ENCODE peak calls at places on chromosomes 12 and 14, in nine cellular contexts. S is cardiac fibroblast, D is IMR-90, V is lower lobe of right lung, R is fibroblast of lung, F is upper lobe of right lung, C is psoas muscle, Q is OCI-LY7, X is astrocyte of the spinal cord. P is an unnamed sample.

GRCh38 chr12:131222271-131223139 is 268.8 kb downstream of the ADGRD1 start:
- DNase-seq in X (no peak), S (no peak), C (no peak), Q (no peak), V (no peak), D (no peak), R (no peak), F (peak; percentile 59), P (no peak)

GRCh38 chr14:78985668-78986073 is 815.5 kb downstream of the NRXN3 start:
- DNase-seq in C (no peak), F (no peak), Q (no peak), V (no peak), R (peak; percentile 77), S (no peak), X (peak; percentile 96), D (no peak), P (peak; percentile 64)

GRCh38 chr12:121926874-121927706 is 8.7 kb downstream of the CFAP251 start:
- DNase-seq in C (no peak), S (no peak), V (no peak), Q (peak; percentile 72), F (no peak), X (no peak), R (no peak), D (no peak), P (no peak)

GRCh38 chr14:97442363-97442762 is 645.2 kb downstream of the VRK1 start:
- DNase-seq in R (no peak), V (no peak), Q (no peak), D (no peak), S (no peak), X (no peak), F (no peak), C (no peak), P (no peak)

GRCh38 chr12:40515041-40515825 is 177.0 kb upstream of the CNTN1 start:
- DNase-seq in X (peak; percentile 18), S (no peak), R (peak; percentile 5), V (no peak), D (no peak), F (no peak), C (no peak), Q (no peak), P (peak; percentile 37)

GRCh38 chr12:100268835-100269564 is 2.0 kb downstream of the SCYL2 start:
- DNase-seq in Q (no peak), C (no peak), S (peak; percentile 22), D (peak; percentile 15), X (peak; percentile 13), F (no peak), V (no peak), R (peak; percentile 50), P (peak; percentile 26)

GRCh38 chr12:130827432-130827831 is 11.6 kb downstream of the STX2 start:
- DNase-seq in V (no peak), R (no peak), C (no peak), S (peak; percentile 5), F (no peak), Q (no peak), D (no peak), X (no peak), P (no peak)

GRCh38 chr14:48973136-48973535 is 613.0 kb downstream of the RPS29 start:
- DNase-seq in F (no peak), C (no peak), X (peak; percentile 38), Q (no peak), S (peak; percentile 37), V (no peak), D (peak; percentile 70), R (peak; percentile 77), P (no peak)

GRCh38 chr14:30610719-30611388 is 11.3 kb upstream of the SCFD1 start:
- DNase-seq in C (no peak), F (no peak), X (peak; percentile 80), S (peak; percentile 86), D (peak; percentile 81), R (peak; percentile 72), V (peak; percentile 58), Q (peak; percentile 18), P (peak; percentile 84)

GRCh38 chr12:78977463-78977862 is 112.9 kb downstream of the SYT1 start:
- DNase-seq in X (no peak), R (peak; percentile 12), D (no peak), V (no peak), F (no peak), Q (no peak), S (no peak), C (no peak), P (peak; percentile 17)

GRCh38 chr12:27808831-27809230 is 28.8 kb upstream of the MANSC4 start:
- DNase-seq in Q (no peak), C (no peak), D (no peak), F (no peak), V (no peak), R (no peak), S (no peak), X (no peak), P (no peak)

GRCh38 chr12:52710744-52711143 is 7.4 kb upstream of the KRT77 start:
- DNase-seq in S (no peak), D (no peak), Q (peak; percentile 28), C (no peak), F (no peak), R (no peak), X (no peak), V (no peak), P (no peak)

GRCh38 chr14:104515059-104515810 is 64.3 kb upstream of the C14orf180 start:
- DNase-seq in Q (no peak), C (no peak), D (no peak), X (no peak), S (no peak), V (no peak), R (no peak), F (no peak), P (no peak)

GRCh38 chr12:5723711-5724252 is 221.3 kb downstream of the ANO2 start:
- DNase-seq in X (no peak), D (no peak), S (no peak), C (no peak), F (no peak), Q (no peak), R (no peak), V (no peak), P (no peak)
- H3K4me3 ChIP-seq in X (no peak overlapping the region), D (no peak overlapping the region), S (no peak overlapping the region), C (no peak overlapping the region), F (no peak overlapping the region), Q (no peak overlapping the region), R (no peak overlapping the region), V (no peak overlapping the region), P (no peak overlapping the region)

GRCh38 chr14:95679148-95679547 is 7.1 kb upstream of the TCL1B start:
- DNase-seq in D (no peak), R (no peak), C (no peak), V (no peak), F (no peak), S (no peak), X (no peak), Q (no peak), P (no peak)

GRCh38 chr14:95677168-95677835 is 8.9 kb upstream of the TCL1B start:
- DNase-seq in F (no peak), V (no peak), R (no peak), C (no peak), D (no peak), Q (no peak), X (no peak), S (no peak), P (no peak)

GRCh38 chr14:95681153-95681552 is 5.1 kb upstream of the TCL1B start:
- DNase-seq in R (no peak), D (no peak), V (no peak), X (no peak), C (no peak), Q (no peak), F (no peak), S (no peak), P (no peak)

GRCh38 chr14:95683793-95684192 is 2.4 kb upstream of the TCL1B start:
- DNase-seq in Q (peak; percentile 69), S (no peak), D (no peak), R (no peak), F (no peak), C (no peak), X (no peak), V (no peak), P (no peak)

GRCh38 chr14:95679995-95680735 is 6.1 kb upstream of the TCL1B start:
- DNase-seq in R (no peak), D (no peak), F (no peak), C (no peak), Q (peak; percentile 58), S (no peak), V (no peak), X (no peak), P (no peak)
- TF ChIP-seq CTCF in R (no peak), D (no peak), F (no peak), C (no peak), Q (peak; percentile 69), S (no peak), V (no peak), X (no peak), P (no peak)

GRCh38 chr12:117966511-117966910 is 2.3 kb downstream of the KSR2 start:
- DNase-seq in D (no peak), C (no peak), V (no peak), F (no peak), R (no peak), Q (no peak), S (no peak), X (no peak), P (no peak)

GRCh38 chr12:117967043-117967442 is 1.7 kb downstream of the KSR2 start:
- DNase-seq in F (no peak), X (no peak), S (no peak), Q (no peak), C (no peak), D (no peak), V (no peak), R (no peak), P (no peak)

GRCh38 chr12:117968826-117969659 is at the start of gene KSR2:
- DNase-seq in S (peak; percentile 4), X (no peak), Q (peak; percentile 79), C (peak; percentile 12), R (peak; percentile 49), D (no peak), F (peak; percentile 95), V (peak; percentile 92), P (peak; percentile 16)

GRCh38 chr12:117967512-117967911 is 1.3 kb downstream of the KSR2 start:
- DNase-seq in Q (no peak), X (no peak), V (no peak), S (no peak), R (no peak), F (no peak), D (no peak), C (no peak), P (no peak)

GRCh38 chr12:117968084-117968789 is 553 bp downstream of the KSR2 start:
- DNase-seq in F (no peak), C (no peak), D (no peak), X (no peak), V (no peak), S (no peak), R (no peak), Q (no peak), P (no peak)
- H3K4me3 ChIP-seq in F (peak overlapping the region; percentile 47), C (peak overlapping the region; percentile 31), D (no peak overlapping the region), X (peak overlapping the region; percentile 10), V (peak overlapping the region; percentile 54), S (no peak overlapping the region), R (peak overlapping the region; percentile 38), Q (peak overlapping the region; percentile 65), P (peak overlapping the region; percentile 61)

DNA sequence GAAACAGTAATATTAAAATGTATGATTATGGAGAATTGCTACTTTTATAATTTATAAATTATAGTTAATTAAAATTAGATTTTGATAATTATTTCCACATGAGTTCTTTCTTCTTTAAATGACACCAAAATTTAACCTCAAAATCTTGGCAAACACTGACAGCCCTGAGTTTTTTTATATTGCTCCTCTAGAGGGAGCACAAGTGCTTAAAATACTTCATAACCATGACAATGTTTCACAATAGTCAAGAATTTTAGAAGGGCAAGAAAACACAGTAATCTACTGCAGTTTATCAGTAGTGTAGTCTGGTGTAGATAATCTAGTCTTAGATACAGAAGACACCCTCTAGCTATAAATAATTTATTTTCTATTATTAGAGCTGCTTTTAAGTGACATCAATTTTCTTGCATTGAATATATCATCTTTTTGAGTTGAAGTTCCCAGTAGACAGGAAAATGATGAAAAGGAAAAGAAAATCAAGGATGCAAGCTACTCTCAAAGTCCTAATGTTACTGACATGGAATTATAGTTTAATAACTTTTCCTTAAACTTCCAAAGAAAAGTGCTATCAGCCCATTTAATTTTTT is 14.3 kb upstream of the PTGER2 start:
- DNase-seq in F (no peak), R (peak; percentile 58), X (peak; percentile 71), V (no peak), S (peak; percentile 72), D (peak; percentile 71), Q (peak; percentile 57), C (no peak), P (peak; percentile 84)
- TF ChIP-seq CTCF in F (peak; percentile 83), R (peak; percentile 59), X (peak; percentile 58), V (peak; percentile 74), S (peak; percentile 45), D (peak; percentile 81), Q (peak; percentile 87), C (peak; percentile 58), P (peak; percentile 61)